ENCODE peak calls at places on chromosome 14, in four cellular contexts. Y, M, R and N are unnamed samples.

GRCh38 chr14:69880051-69880487 is 853 bp downstream of the SMOC1 start:
- DNase-seq in M (no peak), Y (no peak), R (no peak), N (no peak)

GRCh38 chr14:79037114-79037513 is 866.9 kb downstream of the NRXN3 start:
- DNase-seq in R (no peak), Y (no peak), M (no peak), N (no peak)

GRCh38 chr14:83867871-83868270 is 1662.1 kb upstream of the FLRT2 start:
- DNase-seq in R (no peak), Y (no peak), M (no peak), N (no peak)

GRCh38 chr14:91305650-91306431 is 61.3 kb upstream of the GPR68 start:
- DNase-seq in M (no peak), R (no peak), Y (no peak), N (no peak)

GRCh38 chr14:66514206-66514605 is 6.3 kb downstream of the GPHN start:
- DNase-seq in R (peak), Y (no peak), M (peak), N (no peak)

GRCh38 chr14:82432531-82432930 is 898.9 kb upstream of the SEL1L start:
- DNase-seq in Y (no peak), M (no peak), R (no peak), N (no peak)

GRCh38 chr14:100025111-100025510 is 40.1 kb upstream of the EVL start:
- DNase-seq in M (peak), Y (no peak), R (peak), N (no peak)

GRCh38 chr14:64255756-64256155 is 38.4 kb downstream of the ESR2 start:
- DNase-seq in M (no peak), Y (no peak), R (no peak), N (no peak)

GRCh38 chr14:94051779-94052178 is 25.6 kb downstream of the OTUB2 start:
- DNase-seq in M (no peak), R (no peak), Y (no peak), N (no peak)

GRCh38 chr14:99619873-99620834 is 16.1 kb upstream of the CCDC85C start:
- DNase-seq in M (no peak), R (peak), Y (peak), N (no peak)

GRCh38 chr14:96037891-96038557 is 1.1 kb upstream of the C14orf132 start:
- DNase-seq in R (peak), M (no peak), Y (peak), N (no peak)

GRCh38 chr14:100281286-100282082 is 24.8 kb downstream of the SLC25A29 start:
- DNase-seq in M (no peak), Y (no peak), R (no peak), N (no peak)

GRCh38 chr14:76264384-76264783 is 111.6 kb upstream of the ESRRB start:
- DNase-seq in R (no peak), Y (no peak), M (no peak), N (no peak)

GRCh38 chr14:63952933-63953437 is 100.2 kb downstream of the SYNE2 start:
- DNase-seq in Y (no peak), M (no peak), R (peak), N (no peak)

GRCh38 chr14:31024577-31025334 is 693 bp upstream of the AP4S1 start:
- DNase-seq in M (no peak), R (no peak), Y (peak), N (no peak)

GRCh38 chr14:83071888-83072501 is 1538.3 kb upstream of the SEL1L start:
- DNase-seq in Y (peak), R (peak), M (peak), N (no peak)

GRCh38 chr14:20719777-20720176 is 25.9 kb upstream of the EDDM3A start:
- DNase-seq in M (no peak), R (no peak), Y (peak), N (no peak)

GRCh38 chr14:21268612-21269251 is 510 bp downstream of the HNRNPC start:
- DNase-seq in Y (peak), M (peak), R (peak), N (peak)

GRCh38 chr14:63956326-63956725 is 103.5 kb downstream of the SYNE2 start:
- DNase-seq in R (no peak), Y (peak), M (no peak), N (no peak)

GRCh38 chr14:105411017-105411941 is 8.3 kb upstream of the MTA1 start:
- DNase-seq in M (no peak), R (peak), Y (peak), N (peak)

GRCh38 chr14:104390221-104390931 is 189.2 kb upstream of the C14orf180 start:
- DNase-seq in Y (no peak), M (no peak), R (no peak), N (no peak)